ENCODE peak calls at places on chromosomes 16 and 17, in four cellular contexts. C, K, L and S are unnamed samples.

GRCh38 chr17:36657763-36658490 is 56.5 kb downstream of the MRM1 start:
- DNase-seq in C (no peak), L (no peak), K (peak), S (peak)

GRCh38 chr17:49358638-49359247 is 3.3 kb downstream of the ZNF652 start:
- DNase-seq in K (peak), L (peak), C (no peak), S (no peak)

GRCh38 chr16:52408197-52408845 is 138.6 kb downstream of the TOX3 start:
- DNase-seq in C (no peak), L (no peak), K (no peak), S (no peak)

GRCh38 chr17:60129164-60129563 is 20.6 kb upstream of the CA4 start:
- DNase-seq in K (no peak), C (no peak), L (no peak), S (no peak)

GRCh38 chr17:80376531-80376930 is 38.4 kb upstream of the ENDOV start:
- DNase-seq in C (no peak), L (no peak), K (no peak), S (no peak)

GRCh38 chr17:80316431-80316830 is 55.8 kb downstream of the RNF213 start:
- DNase-seq in K (no peak), C (no peak), L (no peak), S (no peak)

GRCh38 chr17:79626156-79626890 is 15.5 kb upstream of the RBFOX3 start:
- DNase-seq in K (no peak), L (no peak), C (no peak), S (no peak)

GRCh38 chr16:3665508-3665907 is 11.0 kb downstream of the DNASE1 start:
- DNase-seq in C (no peak), L (no peak), K (no peak), S (no peak)

GRCh38 chr17:41918392-41919164 is at the start of gene ACLY:
- DNase-seq in K (peak), L (no peak), C (peak), S (peak)
- TF ChIP-seq POLR2AphosphoS5 in K (peak), L (peak), C (no peak), S (peak)

GRCh38 chr17:2777242-2777867 is 18.9 kb upstream of the RAP1GAP2 start:
- DNase-seq in C (no peak), K (no peak), L (no peak), S (no peak)
- TF ChIP-seq SPI1 in C (no peak), K (no peak), L (no peak), S (no peak)

DNA sequence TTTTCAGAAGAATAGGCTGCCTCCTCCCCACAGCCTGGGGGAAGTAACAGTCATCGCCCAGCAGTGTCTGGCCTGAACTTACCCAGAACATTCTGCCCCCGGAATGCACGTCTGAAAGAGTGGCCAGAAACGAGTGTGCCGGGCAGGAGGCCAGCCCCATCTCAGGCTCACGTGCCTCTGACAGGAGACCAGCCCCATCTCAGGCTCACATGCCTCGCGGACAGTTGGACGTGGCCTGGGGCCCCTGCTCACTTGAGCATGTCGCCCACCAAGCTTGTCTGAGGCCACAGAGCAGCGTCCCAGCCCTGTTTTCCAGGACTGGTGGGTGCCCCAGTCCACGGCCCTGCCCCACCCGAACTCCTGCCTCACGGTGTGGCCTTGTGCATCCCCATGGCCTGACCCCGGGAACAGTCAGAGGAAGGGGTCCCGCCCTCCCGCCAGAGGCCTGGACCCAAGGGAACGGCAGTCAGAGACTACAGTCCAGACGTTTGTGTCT is 16.3 kb upstream of the CDH15 start:
- DNase-seq in L (no peak), C (no peak), K (no peak), S (no peak)
- TF ChIP-seq POLR2AphosphoS5 in L (no peak), C (no peak), K (no peak), S (no peak)

GRCh38 chr17:66682293-66682692 is 152.6 kb upstream of the CACNG5 start:
- DNase-seq in K (no peak), L (no peak), C (no peak), S (no peak)
- TF ChIP-seq SPI1 in K (no peak), L (no peak), C (no peak), S (no peak)

GRCh38 chr16:86949116-86949515 is 368.1 kb downstream of the C16orf95 start:
- DNase-seq in C (no peak), K (no peak), L (no peak), S (no peak)
- TF ChIP-seq POLR2AphosphoS5 in C (no peak), K (no peak), L (no peak), S (no peak)

GRCh38 chr16:21235199-21235585 is 1.7 kb downstream of the ANKS4B start:
- DNase-seq in L (no peak), C (no peak), K (peak), S (no peak)
- TF ChIP-seq SPI1 in L (no peak), C (no peak), K (no peak), S (no peak)

GRCh38 chr16:67179421-67180080 is 4.2 kb downstream of the MATCAP1 start:
- DNase-seq in K (peak), L (no peak), C (no peak), S (no peak)

GRCh38 chr16:67174706-67175231 is 4.4 kb downstream of the NOL3 start:
- DNase-seq in C (no peak), L (no peak), K (no peak), S (no peak)

GRCh38 chr16:67176662-67177061 is 6.3 kb downstream of the NOL3 start:
- DNase-seq in C (no peak), L (no peak), K (no peak), S (no peak)

GRCh38 chr16:67180166-67180565 is 3.6 kb downstream of the MATCAP1 start:
- DNase-seq in C (no peak), L (no peak), K (no peak), S (no peak)

GRCh38 chr16:67177743-67178699 is 5.7 kb downstream of the MATCAP1 start:
- DNase-seq in K (peak), L (no peak), C (no peak), S (peak)
- TF ChIP-seq POLR2AphosphoS5 in K (no peak), L (no peak), C (no peak), S (no peak)

DNA sequence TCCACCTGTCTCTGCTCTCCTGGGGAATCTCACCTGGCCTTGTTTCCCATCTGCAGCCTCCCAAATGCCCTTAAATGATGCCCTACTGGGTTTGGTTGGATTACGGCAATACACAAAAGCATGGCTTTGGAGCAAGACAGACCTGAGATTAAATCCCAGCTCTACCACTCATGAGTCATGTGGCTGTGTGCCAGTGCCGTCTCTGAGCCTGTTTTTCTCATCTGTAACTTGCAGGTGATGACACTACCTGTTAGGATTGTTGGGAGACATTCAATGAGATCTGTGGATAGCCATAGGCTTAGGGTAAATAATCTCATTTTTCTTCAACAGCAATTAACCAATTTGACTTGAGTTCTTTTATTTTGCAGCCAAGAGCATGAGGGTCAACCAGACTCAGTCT is 240.3 kb downstream of the MAF start:
- DNase-seq in C (no peak), K (no peak), L (no peak), S (no peak)
- TF ChIP-seq SPI1 in C (no peak), K (no peak), L (no peak), S (no peak)